ENCODE peak calls at places on chromosomes 4 and X, in five cellular contexts. A, V, W, E and Z are unnamed samples.

GRCh38 chr4:538542-539142 is 37.5 kb downstream of the TMEM271 start:
- DNase-seq in A (no peak), V (no peak), W (no peak), E (no peak), Z (no peak)

GRCh38 chr4:69133993-69134392 is 37.7 kb downstream of the UGT2B7 start:
- DNase-seq in A (no peak), V (no peak), W (no peak), E (no peak), Z (no peak)

GRCh38 chr4:165458451-165458850 is 79.6 kb downstream of the CPE start:
- DNase-seq in A (no peak), V (no peak), W (no peak), E (no peak), Z (no peak)

GRCh38 chr4:109078724-109079123 is 223.7 kb downstream of the COL25A1 start:
- DNase-seq in A (peak; percentile 81), V (no peak), W (no peak), E (peak; percentile 77), Z (no peak)

GRCh38 chrX:105475801-105476200 is 255.3 kb upstream of the TEX13A start:
- DNase-seq in A (no peak), V (no peak), W (peak; percentile 62), E (no peak), Z (no peak)

GRCh38 chrX:40176979-40177430 is 79.2 kb upstream of the BCOR start:
- DNase-seq in A (no peak), V (peak; percentile 44), W (peak; percentile 10), E (peak; percentile 56), Z (no peak)

GRCh38 chr4:140802591-140802990 is 46.4 kb upstream of the TBC1D9 start:
- DNase-seq in A (no peak), V (no peak), W (no peak), E (no peak), Z (no peak)

GRCh38 chr4:150127757-150128156 is 49.5 kb downstream of the DCLK2 start:
- DNase-seq in A (peak; percentile 68), V (no peak), W (no peak), E (peak; percentile 58), Z (no peak)

GRCh38 chr4:73978886-73979285 is 2.9 kb downstream of the PF4 start:
- DNase-seq in A (peak; percentile 93), V (no peak), W (no peak), E (peak; percentile 69), Z (no peak)
- H2AFZ ChIP-seq in A (no peak overlapping the region), V (no peak overlapping the region), W (no peak overlapping the region), E (no peak overlapping the region), Z (no peak overlapping the region)

GRCh38 chr4:185565696-185566095 is 30.4 kb upstream of the PDLIM3 start:
- DNase-seq in A (no peak), V (no peak), W (no peak), E (no peak), Z (no peak)

GRCh38 chr4:185564355-185564754 is 29.0 kb upstream of the PDLIM3 start:
- DNase-seq in A (no peak), V (no peak), W (no peak), E (no peak), Z (no peak)

GRCh38 chr4:185562531-185562930 is 27.2 kb upstream of the PDLIM3 start:
- DNase-seq in A (no peak), V (no peak), W (peak; percentile 87), E (no peak), Z (no peak)

GRCh38 chr4:185559913-185560281 is 24.6 kb upstream of the PDLIM3 start:
- DNase-seq in A (peak; percentile 68), V (no peak), W (peak; percentile 22), E (peak; percentile 99), Z (no peak)

DNA sequence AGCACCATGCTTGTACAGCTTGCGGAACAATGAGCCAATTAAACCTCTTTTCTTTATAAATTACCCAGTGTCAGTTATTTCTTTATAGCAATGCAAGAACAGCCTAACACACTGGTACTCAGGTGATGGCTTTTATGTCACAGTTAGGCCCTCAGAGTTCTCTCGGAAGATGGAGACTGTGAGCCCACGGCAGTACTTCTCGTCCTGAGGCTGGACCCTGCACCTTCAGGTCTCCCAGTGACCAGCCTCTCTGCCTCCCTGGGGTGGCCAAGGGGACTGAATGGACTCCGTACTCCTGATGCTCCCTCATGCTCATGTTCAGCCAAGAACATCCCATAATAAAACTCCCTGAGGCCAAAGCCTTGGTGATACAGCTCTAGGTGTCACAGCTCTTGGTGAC is 25.0 kb upstream of the PDLIM3 start:
- DNase-seq in A (no peak), V (no peak), W (no peak), E (no peak), Z (no peak)
- H3K18ac ChIP-seq in A (peak overlapping the region; percentile 21), V (peak overlapping the region; percentile 48), W (peak overlapping the region; percentile 87), E (peak overlapping the region; percentile 88), Z (no peak overlapping the region)

GRCh38 chr4:1834047-1834769 is 21.7 kb downstream of the LETM1 start:
- DNase-seq in A (no peak), V (no peak), W (no peak), E (no peak), Z (no peak)
- H3K4me3 ChIP-seq in A (no peak overlapping the region), V (no peak overlapping the region), W (no peak overlapping the region), E (no peak overlapping the region), Z (no peak overlapping the region)

DNA sequence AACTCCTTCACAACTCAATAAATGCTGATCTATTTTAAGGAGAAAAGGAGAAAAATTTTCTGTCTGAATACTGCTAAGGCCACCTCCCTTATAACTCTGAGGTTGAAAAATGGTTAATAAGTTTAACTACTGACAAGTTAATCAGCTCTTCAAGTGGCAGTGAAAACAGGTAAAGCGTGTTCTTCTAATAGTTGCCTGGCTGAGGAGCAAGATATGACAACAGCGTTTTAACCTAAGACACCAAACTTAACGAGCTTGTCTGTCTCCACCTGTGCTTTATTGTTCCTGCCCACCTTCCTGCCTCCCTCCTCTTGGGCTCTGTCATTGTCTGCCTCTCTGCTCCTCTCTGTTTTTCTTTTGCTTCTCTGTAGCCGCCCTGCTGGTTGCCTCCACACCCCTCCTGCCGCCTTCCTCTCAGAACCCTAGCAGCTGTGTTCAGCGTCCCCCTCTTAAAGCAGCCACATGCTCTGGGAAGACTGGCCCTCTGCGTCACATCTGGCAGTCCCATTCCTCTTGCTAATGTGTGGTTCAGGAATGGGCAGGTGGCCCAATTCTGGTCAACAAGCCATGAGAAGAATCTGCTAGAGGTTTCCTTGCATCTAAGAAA is 4.3 kb upstream of the TSPAN5 start:
- DNase-seq in A (peak; percentile 9), V (peak; percentile 64), W (no peak), E (no peak), Z (no peak)
- H2AFZ ChIP-seq in A (no peak overlapping the region), V (peak overlapping the region; percentile 18), W (no peak overlapping the region), E (no peak overlapping the region), Z (no peak overlapping the region)

GRCh38 chr4:152886201-152886600 is 49.9 kb upstream of the FHDC1 start:
- DNase-seq in A (no peak), V (no peak), W (no peak), E (no peak), Z (no peak)

GRCh38 chr4:152880263-152880662 is 55.9 kb upstream of the FHDC1 start:
- DNase-seq in A (no peak), V (no peak), W (no peak), E (no peak), Z (no peak)

DNA sequence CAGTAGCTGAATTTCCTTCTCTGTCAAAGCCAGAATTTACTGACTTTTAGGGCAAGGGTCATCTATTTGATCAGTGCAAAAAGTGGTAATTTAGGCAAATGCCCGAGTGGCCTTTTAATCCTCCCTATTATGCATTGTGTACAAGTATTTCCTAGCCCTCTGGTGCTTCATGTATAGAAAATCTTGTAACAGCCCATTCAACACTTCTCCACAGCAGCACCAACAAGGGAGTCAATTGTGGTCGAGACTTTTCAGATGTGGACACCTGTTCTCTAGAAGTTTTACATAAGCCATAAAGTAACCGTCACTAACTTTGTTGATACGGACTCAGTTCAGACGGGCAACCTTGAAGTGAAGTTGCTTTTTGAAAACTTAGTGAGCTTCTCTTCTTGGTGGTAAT is 50.9 kb upstream of the FHDC1 start:
- DNase-seq in A (no peak), V (no peak), W (no peak), E (no peak), Z (peak; percentile 6)
- H3K18ac ChIP-seq in A (no peak overlapping the region), V (no peak overlapping the region), W (no peak overlapping the region), E (no peak overlapping the region), Z (no peak overlapping the region)

DNA sequence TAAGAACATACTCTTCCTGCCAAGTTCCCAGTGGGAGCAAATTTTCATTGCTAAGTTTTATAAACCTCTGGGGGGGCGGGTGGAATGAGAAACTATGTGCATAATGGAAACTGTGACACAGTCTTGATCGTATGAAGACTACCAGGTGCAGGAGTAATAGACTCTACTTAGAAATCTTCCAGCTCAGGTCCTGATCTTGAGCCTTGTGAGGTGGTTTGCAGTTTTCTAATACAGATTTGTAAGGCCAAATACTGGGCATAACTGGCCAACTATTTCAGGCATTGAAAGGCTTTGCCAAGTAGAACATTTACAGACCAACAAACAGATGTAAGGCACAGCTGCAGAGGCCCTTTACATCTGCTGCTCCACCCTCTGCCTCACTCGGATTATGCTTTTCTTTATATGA is 89.7 kb upstream of the CBR4 start:
- DNase-seq in A (peak; percentile 72), V (no peak), W (no peak), E (no peak), Z (no peak)
- H3K4me3 ChIP-seq in A (no peak overlapping the region), V (no peak overlapping the region), W (no peak overlapping the region), E (no peak overlapping the region), Z (no peak overlapping the region)

DNA sequence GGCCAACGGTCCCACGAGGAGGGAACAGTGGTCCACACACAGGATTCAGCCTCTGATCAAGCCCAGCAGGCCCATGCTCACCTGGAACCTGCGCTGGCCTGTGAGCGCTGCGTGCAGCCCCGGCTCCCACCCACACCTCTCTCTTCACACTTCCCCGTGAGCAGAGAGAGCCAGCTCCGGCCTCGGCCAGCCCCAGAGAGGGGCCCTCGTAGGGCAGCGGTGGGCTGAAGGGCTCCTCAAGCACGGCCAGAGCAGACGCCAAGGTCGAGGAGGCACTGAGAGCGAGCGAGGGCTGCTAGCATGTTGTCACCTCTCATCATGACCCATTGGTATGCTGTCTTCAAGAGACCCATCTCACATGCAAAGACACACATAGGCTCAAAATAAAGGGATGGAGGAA is 83.0 kb upstream of the FMR1 start:
- DNase-seq in A (no peak), V (no peak), W (no peak), E (no peak), Z (no peak)
- H2AFZ ChIP-seq in A (no peak overlapping the region), V (no peak overlapping the region), W (no peak overlapping the region), E (peak overlapping the region; percentile 42), Z (no peak overlapping the region)